ENCODE peak calls at places on chromosomes 13 and 19, in nine cellular contexts. One of them, this sample, is unnamed. For H3K27me3, the result is how much of the 10 kb centered on the place peaks cover.

GRCh38 chr13:80742027-80742426 is 401.1 kb upstream of the SPRY2 start:
- DNase-seq in neuronal stem cell: no peak
- DNase-seq in HCT116: no peak
- DNase-seq in GM23248: no peak
- DNase-seq in ovary: no peak
- DNase-seq in breast epithelium: no peak
- DNase-seq in left lung: no peak
- DNase-seq in body of pancreas: no peak
- DNase-seq in DND-41: no peak
- DNase-seq in this sample: peak

GRCh38 chr19:19654441-19654840 is 9.0 kb downstream of the ATP13A1 start:
- DNase-seq in neuronal stem cell: no peak
- DNase-seq in HCT116: no peak
- DNase-seq in GM23248: no peak
- DNase-seq in ovary: no peak
- DNase-seq in breast epithelium: no peak
- DNase-seq in left lung: peak
- DNase-seq in body of pancreas: no peak
- DNase-seq in DND-41: no peak
- DNase-seq in this sample: no peak

GRCh38 chr13:69903081-69903480 is 204.5 kb upstream of the ATXN8OS start:
- DNase-seq in neuronal stem cell: no peak
- DNase-seq in HCT116: no peak
- DNase-seq in GM23248: no peak
- DNase-seq in ovary: no peak
- DNase-seq in breast epithelium: no peak
- DNase-seq in left lung: no peak
- DNase-seq in body of pancreas: no peak
- DNase-seq in DND-41: no peak
- DNase-seq in this sample: no peak

GRCh38 chr13:105510363-105510762 is 1025.1 kb downstream of the EFNB2 start:
- DNase-seq in neuronal stem cell: no peak
- DNase-seq in HCT116: no peak
- DNase-seq in GM23248: no peak
- DNase-seq in ovary: no peak
- DNase-seq in breast epithelium: no peak
- DNase-seq in left lung: no peak
- DNase-seq in body of pancreas: no peak
- DNase-seq in DND-41: no peak
- DNase-seq in this sample: no peak

GRCh38 chr13:96273196-96273595 is 183.3 kb downstream of the HS6ST3 start:
- DNase-seq in neuronal stem cell: no peak
- DNase-seq in HCT116: no peak
- DNase-seq in GM23248: no peak
- DNase-seq in ovary: no peak
- DNase-seq in breast epithelium: no peak
- DNase-seq in left lung: no peak
- DNase-seq in body of pancreas: no peak
- DNase-seq in DND-41: no peak
- DNase-seq in this sample: no peak

GRCh38 chr19:10335149-10336053 is 2.1 kb upstream of the RAVER1 start:
- DNase-seq in neuronal stem cell: no peak
- DNase-seq in HCT116: no peak
- DNase-seq in GM23248: no peak
- DNase-seq in ovary: no peak
- DNase-seq in breast epithelium: no peak
- DNase-seq in left lung: no peak
- DNase-seq in body of pancreas: no peak
- DNase-seq in DND-41: no peak
- DNase-seq in this sample: no peak

GRCh38 chr13:35891973-35892441 is 239.2 kb downstream of the DCLK1 start:
- DNase-seq in neuronal stem cell: no peak
- DNase-seq in HCT116: no peak
- DNase-seq in GM23248: peak
- DNase-seq in ovary: no peak
- DNase-seq in breast epithelium: no peak
- DNase-seq in left lung: no peak
- DNase-seq in body of pancreas: no peak
- DNase-seq in DND-41: no peak
- DNase-seq in this sample: no peak

GRCh38 chr13:113411216-113412023 is 41.9 kb downstream of the ADPRHL1 start:
- DNase-seq in neuronal stem cell: no peak
- DNase-seq in HCT116: peak
- DNase-seq in GM23248: peak
- DNase-seq in ovary: no peak
- DNase-seq in breast epithelium: no peak
- DNase-seq in left lung: peak
- DNase-seq in body of pancreas: no peak
- DNase-seq in DND-41: no peak
- DNase-seq in this sample: peak

GRCh38 chr13:112982281-112983041 is 13.4 kb downstream of the MCF2L start:
- DNase-seq in neuronal stem cell: no peak
- DNase-seq in HCT116: no peak
- DNase-seq in GM23248: no peak
- DNase-seq in ovary: no peak
- DNase-seq in breast epithelium: no peak
- DNase-seq in left lung: peak
- DNase-seq in body of pancreas: no peak
- DNase-seq in DND-41: no peak
- DNase-seq in this sample: no peak

GRCh38 chr13:23670793-23671192 is 100.6 kb downstream of the TNFRSF19 start:
- DNase-seq in neuronal stem cell: no peak
- DNase-seq in HCT116: no peak
- DNase-seq in GM23248: no peak
- DNase-seq in ovary: no peak
- DNase-seq in breast epithelium: no peak
- DNase-seq in left lung: no peak
- DNase-seq in body of pancreas: no peak
- DNase-seq in DND-41: no peak
- DNase-seq in this sample: no peak

GRCh38 chr19:19459707-19460251 is 54.3 kb downstream of the GATAD2A start:
- DNase-seq in neuronal stem cell: no peak
- DNase-seq in HCT116: no peak
- DNase-seq in GM23248: peak
- DNase-seq in ovary: no peak
- DNase-seq in breast epithelium: no peak
- DNase-seq in left lung: peak
- DNase-seq in body of pancreas: no peak
- DNase-seq in DND-41: peak
- DNase-seq in this sample: peak

GRCh38 chr19:58227964-58228583 is 640 bp upstream of the ZNF544 start:
- DNase-seq in neuronal stem cell: peak
- DNase-seq in HCT116: no peak
- DNase-seq in GM23248: no peak
- DNase-seq in ovary: no peak
- DNase-seq in breast epithelium: no peak
- DNase-seq in left lung: no peak
- DNase-seq in body of pancreas: no peak
- DNase-seq in DND-41: no peak
- DNase-seq in this sample: no peak

GRCh38 chr13:25906211-25906661 is 145.6 kb downstream of the SHISA2 start:
- DNase-seq in neuronal stem cell: no peak
- DNase-seq in HCT116: no peak
- DNase-seq in GM23248: no peak
- DNase-seq in ovary: no peak
- DNase-seq in breast epithelium: no peak
- DNase-seq in left lung: no peak
- DNase-seq in body of pancreas: no peak
- DNase-seq in DND-41: peak
- DNase-seq in this sample: no peak

GRCh38 chr13:25085125-25085742 is 10.7 kb upstream of the PABPC3 start:
- DNase-seq in neuronal stem cell: peak
- DNase-seq in HCT116: peak
- DNase-seq in GM23248: peak
- DNase-seq in ovary: no peak
- DNase-seq in breast epithelium: no peak
- DNase-seq in left lung: no peak
- DNase-seq in body of pancreas: peak
- DNase-seq in DND-41: peak
- DNase-seq in this sample: peak

GRCh38 chr19:14475251-14476073 is at the start of gene PTGER1:
- DNase-seq in neuronal stem cell: no peak
- DNase-seq in HCT116: peak
- DNase-seq in GM23248: peak
- DNase-seq in ovary: no peak
- DNase-seq in breast epithelium: no peak
- DNase-seq in left lung: peak
- DNase-seq in body of pancreas: no peak
- DNase-seq in DND-41: no peak
- DNase-seq in this sample: peak

GRCh38 chr19:31351212-31352193 is 2.3 kb upstream of the TSHZ3 start:
- DNase-seq in neuronal stem cell: no peak
- DNase-seq in HCT116: no peak
- DNase-seq in GM23248: peak
- DNase-seq in ovary: peak
- DNase-seq in breast epithelium: no peak
- DNase-seq in left lung: peak
- DNase-seq in body of pancreas: peak
- DNase-seq in DND-41: peak
- DNase-seq in this sample: peak

GRCh38 chr13:48068036-48068435 is 26.9 kb downstream of the MED4 start:
- DNase-seq in neuronal stem cell: no peak
- DNase-seq in HCT116: no peak
- DNase-seq in GM23248: no peak
- DNase-seq in ovary: no peak
- DNase-seq in breast epithelium: no peak
- DNase-seq in left lung: no peak
- DNase-seq in body of pancreas: no peak
- DNase-seq in DND-41: no peak
- DNase-seq in this sample: no peak
- H3K27me3 ChIP-seq in neuronal stem cell: under half
- H3K27me3 ChIP-seq in HCT116: under half
- H3K27me3 ChIP-seq in GM23248: under half
- H3K27me3 ChIP-seq in ovary: under half
- H3K27me3 ChIP-seq in breast epithelium: under half
- H3K27me3 ChIP-seq in left lung: under half
- H3K27me3 ChIP-seq in body of pancreas: under half
- H3K27me3 ChIP-seq in DND-41: under half
- H3K27me3 ChIP-seq in this sample: under half

GRCh38 chr13:85528578-85529215 is 270.5 kb downstream of the SLITRK6 start:
- DNase-seq in neuronal stem cell: no peak
- DNase-seq in HCT116: no peak
- DNase-seq in GM23248: peak
- DNase-seq in ovary: no peak
- DNase-seq in breast epithelium: no peak
- DNase-seq in left lung: no peak
- DNase-seq in body of pancreas: no peak
- DNase-seq in DND-41: no peak
- DNase-seq in this sample: no peak
- H3K4me3 ChIP-seq in neuronal stem cell: no peak
- H3K4me3 ChIP-seq in HCT116: no peak
- H3K4me3 ChIP-seq in GM23248: no peak
- H3K4me3 ChIP-seq in ovary: no peak
- H3K4me3 ChIP-seq in breast epithelium: no peak
- H3K4me3 ChIP-seq in left lung: no peak
- H3K4me3 ChIP-seq in body of pancreas: no peak
- H3K4me3 ChIP-seq in DND-41: no peak
- H3K4me3 ChIP-seq in this sample: no peak

DNA sequence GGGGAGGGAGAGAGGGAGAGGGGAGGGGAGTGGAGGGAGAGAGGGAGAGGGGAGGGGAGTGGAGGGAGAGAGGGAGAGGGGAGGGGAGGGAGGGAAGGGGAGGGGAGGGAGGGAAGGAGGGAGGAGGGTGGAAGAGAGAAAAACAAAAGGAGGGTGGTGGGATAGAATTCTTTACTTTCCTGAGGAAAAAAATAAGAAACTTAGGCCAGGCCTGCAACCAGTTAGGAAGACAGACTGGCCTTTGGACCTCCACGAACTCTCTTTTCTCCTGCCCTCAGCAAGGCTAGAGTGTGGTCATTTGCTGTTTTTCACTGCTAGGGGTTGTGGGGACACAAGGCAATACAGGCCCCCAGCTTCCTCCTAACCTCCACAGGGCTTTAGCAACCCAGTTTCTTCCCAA is 4.2 kb downstream of the CCDC8 start:
- DNase-seq in neuronal stem cell: no peak
- DNase-seq in HCT116: no peak
- DNase-seq in GM23248: no peak
- DNase-seq in ovary: peak
- DNase-seq in breast epithelium: no peak
- DNase-seq in left lung: no peak
- DNase-seq in body of pancreas: no peak
- DNase-seq in DND-41: no peak
- DNase-seq in this sample: no peak
- H3K27me3 ChIP-seq in neuronal stem cell: under half
- H3K27me3 ChIP-seq in HCT116: under half
- H3K27me3 ChIP-seq in GM23248: under half
- H3K27me3 ChIP-seq in ovary: under half
- H3K27me3 ChIP-seq in breast epithelium: under half
- H3K27me3 ChIP-seq in left lung: under half
- H3K27me3 ChIP-seq in body of pancreas: under half
- H3K27me3 ChIP-seq in DND-41: under half
- H3K27me3 ChIP-seq in this sample: under half

GRCh38 chr19:40627486-40628279 is 26.5 kb downstream of the LTBP4 start:
- DNase-seq in neuronal stem cell: no peak
- DNase-seq in HCT116: no peak
- DNase-seq in GM23248: no peak
- DNase-seq in ovary: no peak
- DNase-seq in breast epithelium: no peak
- DNase-seq in left lung: peak
- DNase-seq in body of pancreas: no peak
- DNase-seq in DND-41: no peak
- DNase-seq in this sample: no peak

GRCh38 chr19:40632311-40633036 is 31.3 kb downstream of the LTBP4 start:
- DNase-seq in neuronal stem cell: no peak
- DNase-seq in HCT116: no peak
- DNase-seq in GM23248: no peak
- DNase-seq in ovary: no peak
- DNase-seq in breast epithelium: no peak
- DNase-seq in left lung: no peak
- DNase-seq in body of pancreas: no peak
- DNase-seq in DND-41: no peak
- DNase-seq in this sample: no peak

GRCh38 chr19:40630571-40631160 is 29.5 kb downstream of the LTBP4 start:
- DNase-seq in neuronal stem cell: no peak
- DNase-seq in HCT116: no peak
- DNase-seq in GM23248: no peak
- DNase-seq in ovary: no peak
- DNase-seq in breast epithelium: no peak
- DNase-seq in left lung: peak
- DNase-seq in body of pancreas: no peak
- DNase-seq in DND-41: no peak
- DNase-seq in this sample: no peak

GRCh38 chr19:40626918-40627317 is 25.7 kb downstream of the LTBP4 start:
- DNase-seq in neuronal stem cell: no peak
- DNase-seq in HCT116: no peak
- DNase-seq in GM23248: no peak
- DNase-seq in ovary: no peak
- DNase-seq in breast epithelium: no peak
- DNase-seq in left lung: peak
- DNase-seq in body of pancreas: no peak
- DNase-seq in DND-41: no peak
- DNase-seq in this sample: no peak

DNA sequence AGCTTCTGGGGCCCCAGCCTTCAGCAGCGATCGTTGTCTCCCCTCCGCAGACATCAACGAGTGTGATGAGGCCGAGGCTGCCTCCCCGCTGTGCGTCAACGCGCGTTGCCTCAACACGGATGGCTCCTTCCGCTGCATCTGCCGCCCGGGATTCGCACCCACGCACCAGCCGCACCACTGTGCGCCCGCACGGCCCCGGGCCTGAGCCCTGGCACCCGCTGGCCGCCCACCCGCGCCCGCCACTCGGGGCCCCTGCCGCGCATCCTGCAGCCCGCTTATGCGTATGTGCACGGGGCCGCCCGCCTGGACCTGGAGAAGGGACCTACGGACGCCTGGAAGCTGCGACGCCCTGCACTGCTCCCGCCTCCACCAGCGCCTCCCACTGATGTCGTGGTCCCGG is 28.2 kb downstream of the LTBP4 start:
- DNase-seq in neuronal stem cell: no peak
- DNase-seq in HCT116: no peak
- DNase-seq in GM23248: no peak
- DNase-seq in ovary: no peak
- DNase-seq in breast epithelium: no peak
- DNase-seq in left lung: peak
- DNase-seq in body of pancreas: no peak
- DNase-seq in DND-41: no peak
- DNase-seq in this sample: no peak
- H3K4me3 ChIP-seq in neuronal stem cell: no peak
- H3K4me3 ChIP-seq in HCT116: no peak
- H3K4me3 ChIP-seq in GM23248: no peak
- H3K4me3 ChIP-seq in ovary: no peak
- H3K4me3 ChIP-seq in breast epithelium: no peak
- H3K4me3 ChIP-seq in left lung: no peak
- H3K4me3 ChIP-seq in body of pancreas: no peak
- H3K4me3 ChIP-seq in DND-41: no peak
- H3K4me3 ChIP-seq in this sample: no peak

This sample was measured in cardiac muscle cell.